ENCODE peak calls at places on chromosomes 13 and 19, in ten cellular contexts. V is AG09309, U is OCI-LY7, H is mucosa of descending colon, R is pancreas, W is tibial nerve, K is upper lobe of left lung, F is spleen, M is heart right ventricle, D is IMR-90. J is an unnamed sample.

GRCh38 chr13:101323601-101324000 is 92.7 kb downstream of the NALCN start:
- DNase-seq in H (no peak), V (no peak), U (no peak), D (no peak), M (no peak), K (no peak), R (no peak), W (no peak), F (no peak), J (no peak)

GRCh38 chr13:40494513-40494912 is 171.9 kb downstream of the FOXO1 start:
- DNase-seq in D (no peak), H (no peak), M (no peak), R (no peak), U (peak), K (no peak), F (no peak), V (no peak), W (no peak), J (peak)

GRCh38 chr13:96130818-96131217 is 40.9 kb downstream of the HS6ST3 start:
- DNase-seq in V (no peak), D (no peak), R (no peak), W (no peak), K (no peak), F (no peak), U (no peak), M (no peak), H (no peak), J (no peak)

GRCh38 chr19:42175952-42176648 is 41.4 kb downstream of the DEDD2 start:
- DNase-seq in U (no peak), W (no peak), M (no peak), V (no peak), F (no peak), D (peak), R (no peak), H (no peak), K (peak), J (peak)

GRCh38 chr19:32041681-32042292 is 303.6 kb upstream of the ZNF507 start:
- DNase-seq in R (peak), U (peak), D (peak), V (no peak), W (no peak), M (peak), F (no peak), H (peak), K (peak), J (peak)

GRCh38 chr13:23673867-23674605 is 103.8 kb downstream of the TNFRSF19 start:
- DNase-seq in H (no peak), V (no peak), K (no peak), F (no peak), M (no peak), W (no peak), R (no peak), D (peak), U (no peak), J (no peak)

GRCh38 chr19:29278716-29279115 is 65.8 kb upstream of the UQCRFS1 start:
- DNase-seq in H (no peak), F (no peak), W (no peak), M (no peak), K (no peak), U (peak), V (no peak), D (no peak), R (no peak), J (no peak)

GRCh38 chr19:12769689-12770088 is 5.7 kb downstream of the HOOK2 start:
- DNase-seq in R (no peak), U (no peak), K (peak), V (no peak), F (no peak), M (no peak), H (peak), W (no peak), D (no peak), J (no peak)

GRCh38 chr13:100514788-100515409 is 73.7 kb downstream of the GGACT start:
- DNase-seq in U (peak), K (no peak), F (peak), H (peak), R (peak), W (peak), D (peak), V (peak), M (peak), J (peak)

GRCh38 chr19:1270168-1270853 is 1.2 kb downstream of the CIRBP start:
- DNase-seq in F (peak), R (no peak), K (peak), D (no peak), V (no peak), H (peak), M (no peak), W (no peak), U (peak), J (no peak)

GRCh38 chr13:95494082-95494681 is 58.3 kb upstream of the CLDN10 start:
- DNase-seq in W (no peak), V (peak), F (no peak), R (no peak), D (peak), K (no peak), U (peak), H (peak), M (peak), J (peak)

GRCh38 chr13:111567637-111568036 is 247.2 kb downstream of the TEX29 start:
- DNase-seq in D (no peak), F (peak), R (no peak), M (no peak), U (no peak), K (no peak), H (no peak), V (no peak), W (no peak), J (no peak)

GRCh38 chr13:41554626-41555386 is 97.5 kb downstream of the RGCC start:
- DNase-seq in H (no peak), V (no peak), K (no peak), M (no peak), R (no peak), U (peak), W (no peak), D (no peak), F (peak), J (no peak)

GRCh38 chr19:49362048-49362925 is at the start of gene TEAD2:
- DNase-seq in V (no peak), W (peak), D (peak), H (peak), F (peak), R (peak), K (peak), M (peak), U (no peak), J (peak)

GRCh38 chr19:10975374-10976036 is 14.7 kb downstream of the SMARCA4 start:
- DNase-seq in D (peak), V (no peak), F (no peak), K (no peak), W (no peak), U (no peak), H (peak), M (peak), R (no peak), J (peak)

GRCh38 chr13:98372886-98373285 is 195.8 kb upstream of the RNF113B start:
- DNase-seq in H (no peak), W (no peak), M (no peak), D (peak), K (no peak), V (no peak), U (no peak), R (no peak), F (no peak), J (peak)

GRCh38 chr13:74290324-74290773 is 156.1 kb upstream of the KLF12 start:
- DNase-seq in F (no peak), D (peak), R (peak), H (peak), M (peak), U (peak), K (no peak), W (no peak), V (peak), J (peak)

GRCh38 chr13:32905864-32906180 is 110.4 kb upstream of the KL start:
- DNase-seq in W (no peak), U (no peak), M (peak), V (no peak), H (peak), K (no peak), F (no peak), R (no peak), D (peak), J (peak)

DNA sequence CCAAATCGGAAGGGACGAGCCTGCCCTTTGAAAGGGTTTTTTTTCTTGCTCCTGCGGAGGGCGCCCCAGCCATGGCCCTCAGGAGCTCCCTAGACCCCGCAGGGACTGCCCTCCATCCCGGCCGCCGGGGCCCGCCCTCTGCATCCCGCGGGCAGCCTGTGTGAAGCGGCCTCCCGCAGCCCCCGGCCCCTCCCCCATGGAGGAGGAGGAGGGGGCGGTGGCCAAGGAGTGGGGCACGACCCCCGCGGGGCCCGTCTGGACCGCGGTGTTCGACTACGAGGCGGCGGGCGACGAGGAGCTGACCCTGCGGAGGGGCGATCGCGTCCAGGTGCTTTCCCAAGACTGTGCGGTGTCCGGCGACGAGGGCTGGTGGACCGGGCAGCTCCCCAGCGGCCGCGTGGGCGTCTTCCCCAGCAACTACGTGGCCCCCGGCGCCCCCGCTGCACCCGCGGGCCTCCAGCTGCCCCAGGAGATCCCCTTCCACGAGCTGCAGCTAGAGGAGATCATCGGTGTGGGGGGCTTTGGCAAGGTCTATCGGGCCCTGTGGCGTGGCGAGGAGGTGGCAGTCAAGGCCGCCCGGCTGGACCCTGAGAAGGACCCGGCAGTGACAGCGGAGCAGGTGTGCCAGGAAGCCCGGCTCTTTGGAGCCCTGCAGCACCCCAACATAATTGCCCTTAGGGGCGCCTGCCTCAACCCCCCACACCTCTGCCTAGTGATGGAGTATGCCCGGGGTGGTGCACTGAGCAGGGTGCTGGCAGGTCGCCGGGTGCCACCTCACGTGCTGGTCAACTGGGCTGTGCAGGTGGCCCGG is 815 bp downstream of the MAP3K10 start:
- DNase-seq in K (peak), V (no peak), D (peak), F (peak), M (peak), U (peak), R (no peak), H (peak), W (no peak), J (peak)
- TF ChIP-seq CTCF in K (no peak), V (no peak), D (peak), F (no peak), M (no peak), U (peak), R (no peak), H (no peak), W (no peak), J (no peak)

GRCh38 chr19:46077815-46078167 is 37.0 kb upstream of the IGFL4 start:
- DNase-seq in F (no peak), K (no peak), U (no peak), H (no peak), R (no peak), V (no peak), W (no peak), M (no peak), D (no peak), J (no peak)

GRCh38 chr19:46082728-46083050 is 41.8 kb downstream of the IGFL3 start:
- DNase-seq in V (no peak), K (no peak), W (no peak), R (no peak), F (no peak), D (no peak), U (no peak), M (no peak), H (no peak), J (no peak)

GRCh38 chr19:46085888-46086287 is 38.6 kb downstream of the IGFL3 start:
- DNase-seq in V (no peak), F (no peak), K (no peak), D (no peak), H (no peak), M (no peak), R (no peak), U (no peak), W (no peak), J (no peak)

GRCh38 chr19:46080561-46080960 is 39.8 kb upstream of the IGFL4 start:
- DNase-seq in K (no peak), H (no peak), V (peak), R (peak), W (no peak), M (no peak), U (no peak), F (no peak), D (peak), J (peak)

GRCh38 chr19:46081928-46082727 is 41.3 kb upstream of the IGFL4 start:
- DNase-seq in H (peak), K (no peak), M (no peak), V (no peak), W (no peak), D (peak), U (peak), R (peak), F (no peak), J (peak)
- H3K4me3 ChIP-seq in H (no peak), K (no peak), M (no peak), V (no peak), W (no peak), D (no peak), U (no peak), R (no peak), F (no peak), J (no peak)

GRCh38 chr13:27360562-27360961 is 63.9 kb upstream of the GTF3A start:
- DNase-seq in H (no peak), R (no peak), M (no peak), V (no peak), K (no peak), U (no peak), W (no peak), F (no peak), D (peak), J (no peak)

GRCh38 chr13:27355894-27356293 is 68.5 kb upstream of the GTF3A start:
- DNase-seq in M (no peak), R (no peak), K (no peak), F (no peak), W (no peak), H (no peak), V (no peak), D (no peak), U (no peak), J (no peak)

GRCh38 chr13:27358420-27358819 is 66.0 kb upstream of the GTF3A start:
- DNase-seq in R (no peak), H (no peak), M (no peak), U (no peak), V (no peak), D (no peak), W (no peak), F (no peak), K (no peak), J (no peak)

GRCh38 chr13:27362064-27362751 is 62.2 kb upstream of the GTF3A start:
- DNase-seq in W (peak), F (peak), D (peak), R (peak), U (peak), K (peak), M (peak), H (peak), V (no peak), J (peak)

DNA sequence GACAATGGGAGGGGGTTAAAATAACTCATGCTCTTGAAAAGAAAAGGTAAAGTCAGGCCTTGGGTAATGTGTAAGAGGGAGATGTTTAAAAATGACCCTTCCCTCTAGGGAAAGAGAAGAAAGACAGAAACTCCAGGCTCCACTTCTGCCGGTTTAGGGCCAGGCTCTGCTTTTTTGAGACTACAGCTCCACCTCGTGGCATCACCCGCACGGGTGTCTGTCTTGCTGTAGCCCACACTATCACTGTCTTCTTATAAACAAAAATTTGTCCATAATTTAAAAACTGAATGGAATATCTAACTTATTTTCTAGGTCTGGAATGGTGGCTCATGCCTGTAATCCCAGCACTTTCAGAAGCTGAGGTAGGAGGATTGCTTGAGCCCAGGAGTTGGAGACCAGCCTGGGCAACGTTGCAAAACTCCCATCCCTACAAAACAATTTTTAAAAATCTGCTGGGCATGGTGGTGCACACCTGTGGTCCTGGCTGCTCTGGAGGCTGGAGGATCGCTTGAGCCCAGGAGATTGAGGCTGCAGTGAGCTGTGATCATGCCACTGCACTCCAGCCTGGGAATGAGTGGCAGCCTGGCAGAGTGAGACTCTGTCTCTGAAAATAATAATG is 65.1 kb upstream of the GTF3A start:
- DNase-seq in V (no peak), M (peak), D (peak), W (no peak), H (peak), F (peak), U (peak), K (no peak), R (peak), J (peak)
- TF ChIP-seq CTCF in V (peak), M (peak), D (peak), W (peak), H (peak), F (peak), U (peak), K (peak), R (peak), J (peak)

DNA sequence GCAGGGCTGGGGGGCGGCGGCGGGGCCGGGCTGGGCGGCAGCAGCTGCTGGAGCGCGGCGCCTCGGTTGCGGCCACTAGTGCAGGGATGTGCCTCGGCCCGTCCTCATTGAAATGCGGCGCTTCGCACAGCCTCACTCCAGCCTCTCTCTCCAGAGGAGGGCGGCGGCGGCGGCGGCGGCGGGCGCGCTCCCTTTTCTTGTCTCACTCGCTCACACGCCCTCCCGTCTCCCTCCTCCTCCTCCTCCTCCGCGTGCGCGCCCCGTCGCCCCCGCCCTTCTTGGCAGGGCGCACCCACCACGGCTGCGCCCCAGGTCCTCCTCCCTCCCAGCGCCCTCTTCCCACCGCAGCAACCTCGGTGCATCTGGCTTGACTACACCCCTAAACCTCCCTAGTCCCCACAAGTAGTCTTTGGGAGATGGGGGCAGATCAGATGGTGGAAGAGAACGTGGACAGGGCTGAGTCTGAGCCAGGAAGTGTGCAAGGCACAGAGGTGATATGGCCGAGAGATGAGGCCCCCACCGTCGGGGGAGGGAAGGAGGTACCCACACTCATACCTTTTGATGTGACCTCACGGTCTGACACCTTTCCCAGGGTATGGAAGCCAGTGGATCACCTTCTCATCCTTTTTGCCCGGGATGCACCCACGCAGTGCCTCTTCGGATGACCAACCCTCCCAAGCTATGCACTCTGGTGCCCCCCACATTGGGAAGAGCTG is at the start of gene DCLK1:
- DNase-seq in H (peak), D (no peak), V (no peak), F (no peak), K (peak), W (peak), M (peak), R (peak), U (no peak), J (peak)
- H3K4me3 ChIP-seq in H (no peak), D (peak), V (peak), F (peak), K (peak), W (peak), M (peak), R (peak), U (no peak), J (peak)